ENCODE peak calls at places on chromosomes 12 and 14, in ten cellular contexts. F, E, H, V, G, C, P, S, U and A are unnamed samples.

GRCh38 chr12:32893458-32893857 is 3.1 kb downstream of the PKP2 start:
- DNase-seq in F (no peak), G (no peak), H (no peak), U (no peak), C (no peak), E (no peak), V (no peak), S (no peak), P (no peak), A (no peak)

GRCh38 chr12:68304626-68305025 is 27.5 kb downstream of the MDM1 start:
- DNase-seq in H (no peak), U (no peak), E (no peak), G (no peak), S (no peak), V (no peak), F (no peak), C (no peak), P (no peak), A (no peak)

GRCh38 chr14:105519946-105520698 is 6.3 kb upstream of the TMEM121 start:
- DNase-seq in S (no peak), G (no peak), U (no peak), P (peak; percentile 11), C (no peak), E (no peak), F (peak; percentile 36), V (no peak), H (no peak), A (no peak)

GRCh38 chr12:29640589-29641345 is 143.0 kb downstream of the TMTC1 start:
- DNase-seq in V (no peak), E (no peak), C (no peak), H (no peak), G (peak; percentile 22), P (no peak), S (peak; percentile 59), U (no peak), F (no peak), A (no peak)

GRCh38 chr14:48568252-48568651 is 892.8 kb upstream of the MDGA2 start:
- DNase-seq in P (no peak), U (no peak), V (no peak), F (no peak), C (no peak), H (no peak), S (no peak), E (no peak), G (no peak), A (no peak)

GRCh38 chr12:7113389-7113871 is 4.4 kb upstream of the C1RL start:
- DNase-seq in F (peak; percentile 80), G (no peak), C (no peak), H (peak; percentile 70), S (no peak), U (no peak), V (no peak), E (peak; percentile 28), P (peak; percentile 52), A (peak; percentile 44)

GRCh38 chr12:14828896-14829295 is 14.4 kb downstream of the ART4 start:
- DNase-seq in S (no peak), H (no peak), G (no peak), P (no peak), U (no peak), E (no peak), F (peak; percentile 40), V (no peak), C (peak; percentile 23), A (no peak)

GRCh38 chr12:42056130-42056529 is 88.5 kb downstream of the GXYLT1 start:
- DNase-seq in S (no peak), P (no peak), F (peak; percentile 41), H (peak; percentile 76), C (no peak), E (no peak), V (no peak), G (no peak), U (no peak), A (peak; percentile 62)

GRCh38 chr12:101759396-101760047 is 20.3 kb upstream of the SYCP3 start:
- DNase-seq in G (no peak), V (no peak), H (peak; percentile 37), U (no peak), F (peak; percentile 66), P (no peak), C (no peak), S (no peak), E (no peak), A (peak; percentile 28)

GRCh38 chr12:41310367-41310766 is 122.2 kb downstream of the PDZRN4 start:
- DNase-seq in F (no peak), V (no peak), U (no peak), E (no peak), P (no peak), C (no peak), G (no peak), H (no peak), S (no peak), A (no peak)

GRCh38 chr14:85527006-85527405 is 2.9 kb upstream of the FLRT2 start:
- DNase-seq in G (no peak), H (no peak), C (no peak), P (no peak), F (no peak), S (no peak), V (no peak), U (no peak), E (no peak), A (no peak)

GRCh38 chr14:76924363-76925151 is 98.3 kb downstream of the LRRC74A start:
- DNase-seq in V (peak; percentile 13), U (no peak), H (peak; percentile 32), C (peak; percentile 86), P (no peak), S (no peak), F (peak; percentile 39), E (no peak), G (no peak), A (peak; percentile 59)

GRCh38 chr12:46050805-46051204 is 60.4 kb upstream of the SCAF11 start:
- DNase-seq in H (no peak), G (no peak), V (no peak), P (no peak), F (no peak), S (no peak), U (no peak), E (no peak), C (no peak), A (no peak)

GRCh38 chr12:33669349-33669748 is 229.7 kb upstream of the SYT10 start:
- DNase-seq in S (no peak), V (no peak), H (no peak), P (no peak), E (no peak), F (no peak), C (no peak), G (no peak), U (no peak), A (no peak)

GRCh38 chr12:79617696-79618095 is 73.1 kb downstream of the PAWR start:
- DNase-seq in P (no peak), F (no peak), S (no peak), H (no peak), G (no peak), C (no peak), V (no peak), U (no peak), E (no peak), A (no peak)